ENCODE peak calls at places on chromosome 12, in seven cellular contexts. W is GM12891; K is AG10803; H is NCI-H1092 treated with DMSO at 0.1 percent for 48 hours; V is stimulated activated CD4-positive, alpha-beta T cell treated with anti-CD3 and anti-CD28 coated beads, Interleukin-2, amount 100 ng/mL, for 48 hours; S is ureter; M is kidney epithelial cell. X is an unnamed sample.

GRCh38 chr12:77723308-77723707 is 107.4 kb upstream of the NAV3 start:
- DNase-seq in S (no peak), K (no peak), V (no peak), W (no peak), M (no peak), H (no peak), X (no peak)

GRCh38 chr12:48977290-48978281 is 536 bp upstream of the WNT1 start:
- DNase-seq in H (no peak), M (no peak), V (peak), W (no peak), K (no peak), S (no peak), X (no peak)

GRCh38 chr12:40146800-40147797 is 41.2 kb upstream of the SLC2A13 start:
- DNase-seq in S (no peak), M (no peak), W (no peak), K (no peak), H (no peak), V (no peak), X (no peak)

GRCh38 chr12:104600790-104601739 is 144.3 kb downstream of the CHST11 start:
- DNase-seq in K (no peak), V (no peak), S (no peak), M (no peak), W (no peak), H (no peak), X (no peak)

GRCh38 chr12:74906224-74906623 is 303.4 kb downstream of the KCNC2 start:
- DNase-seq in K (no peak), M (no peak), S (no peak), V (no peak), W (no peak), H (no peak), X (no peak)

GRCh38 chr12:53842686-53843085 is 90.9 kb upstream of the CISTR start:
- DNase-seq in V (no peak), W (no peak), K (no peak), H (no peak), M (no peak), S (no peak), X (no peak)

GRCh38 chr12:30088259-30088995 is 304.7 kb upstream of the TMTC1 start:
- DNase-seq in H (no peak), K (no peak), M (no peak), V (no peak), W (no peak), S (no peak), X (no peak)

GRCh38 chr12:59179231-59179630 is 258.9 kb upstream of the LRIG3 start:
- DNase-seq in V (no peak), W (no peak), K (no peak), H (no peak), S (no peak), M (no peak), X (no peak)

GRCh38 chr12:131711551-131712205 is 788 bp downstream of the SFSWAP start:
- DNase-seq in H (no peak), K (no peak), M (no peak), S (no peak), W (no peak), V (no peak), X (no peak)

GRCh38 chr12:5230861-5231260 is 187.2 kb downstream of the KCNA5 start:
- DNase-seq in S (no peak), M (no peak), K (no peak), W (no peak), H (no peak), V (no peak), X (no peak)

GRCh38 chr12:120317258-120318105 is 10.1 kb downstream of the PLA2G1B start:
- DNase-seq in V (peak), K (peak), H (peak), W (peak), S (peak), M (peak), X (peak)

GRCh38 chr12:94469522-94469921 is 9.9 kb upstream of the CEP83 start:
- DNase-seq in V (no peak), M (no peak), W (no peak), H (no peak), K (no peak), S (no peak), X (no peak)

GRCh38 chr12:69484428-69484827 is 14.2 kb downstream of the FRS2 start:
- DNase-seq in K (no peak), H (no peak), W (no peak), S (no peak), M (no peak), V (no peak), X (no peak)

GRCh38 chr12:2457215-2458112 is 337.3 kb upstream of the FKBP4 start:
- DNase-seq in W (no peak), S (no peak), H (no peak), K (no peak), V (no peak), M (no peak), X (no peak)

GRCh38 chr12:56286044-56286830 is 13.9 kb downstream of the CS start:
- DNase-seq in M (no peak), K (no peak), W (no peak), V (no peak), H (no peak), S (no peak), X (no peak)

GRCh38 chr12:88572785-88573565 is 7.3 kb downstream of the KITLG start:
- DNase-seq in M (no peak), S (no peak), H (no peak), V (no peak), W (no peak), K (peak), X (no peak)

GRCh38 chr12:12561305-12562015 is 1.2 kb downstream of the DUSP16 start:
- DNase-seq in H (peak), M (no peak), S (peak), V (peak), W (no peak), K (peak), X (no peak)

GRCh38 chr12:47068539-47068938 is 10.9 kb upstream of the PCED1B start:
- DNase-seq in M (no peak), H (no peak), W (no peak), V (no peak), S (no peak), K (no peak), X (no peak)

GRCh38 chr12:57047981-57048380 is 1.9 kb downstream of the MYO1A start:
- DNase-seq in S (no peak), H (no peak), V (no peak), K (peak), M (no peak), W (no peak), X (no peak)